ENCODE peak calls at places on chromosome 16, in five cellular contexts. Y is cardiac muscle cell, R is upper lobe of right lung, E is pancreas, N is lower lobe of right lung. Z is an unnamed sample. For H3K4me1 and H3K27me3, the result is how much of the 10 kb centered on the place peaks cover.

GRCh38 chr16:85415196-85415988 is 197.7 kb upstream of the GSE1 start:
- DNase-seq in Y (no peak), R (peak), E (peak), N (peak), Z (no peak)

GRCh38 chr16:79970551-79971236 is 370.2 kb upstream of the MAF start:
- DNase-seq in Y (no peak), R (no peak), E (no peak), N (no peak), Z (no peak)

GRCh38 chr16:71289732-71290062 is 495 bp upstream of the CMTR2 start:
- DNase-seq in Y (no peak), R (no peak), E (no peak), N (no peak), Z (no peak)

GRCh38 chr16:57191056-57191536 is 5.0 kb downstream of the RSPRY1 start:
- DNase-seq in Y (no peak), R (no peak), E (no peak), N (no peak), Z (no peak)

GRCh38 chr16:60914334-60914733 is 1121.9 kb downstream of the CDH8 start:
- DNase-seq in Y (no peak), R (no peak), E (no peak), N (no peak), Z (no peak)

GRCh38 chr16:85465328-85466307 is 147.5 kb upstream of the GSE1 start:
- DNase-seq in Y (peak), R (no peak), E (no peak), N (no peak), Z (no peak)

GRCh38 chr16:25264599-25264998 is 7.0 kb upstream of the ZKSCAN2 start:
- DNase-seq in Y (peak), R (no peak), E (no peak), N (no peak), Z (no peak)

GRCh38 chr16:72131036-72131435 is 37.4 kb downstream of the DHX38 start:
- DNase-seq in Y (no peak), R (peak), E (no peak), N (no peak), Z (no peak)

GRCh38 chr16:53912155-53912554 is 208.2 kb downstream of the FTO start:
- DNase-seq in Y (no peak), R (no peak), E (no peak), N (no peak), Z (no peak)

GRCh38 chr16:84198401-84198800 is 7.4 kb downstream of the ADAD2 start:
- DNase-seq in Y (no peak), R (no peak), E (no peak), N (no peak), Z (no peak)

GRCh38 chr16:363110-364090 is 6.9 kb downstream of the MRPL28 start:
- DNase-seq in Y (no peak), R (no peak), E (peak), N (no peak), Z (no peak)
- TF ChIP-seq CTCF in Y (no peak), R (no peak), E (no peak), N (no peak), Z (no peak)

DNA sequence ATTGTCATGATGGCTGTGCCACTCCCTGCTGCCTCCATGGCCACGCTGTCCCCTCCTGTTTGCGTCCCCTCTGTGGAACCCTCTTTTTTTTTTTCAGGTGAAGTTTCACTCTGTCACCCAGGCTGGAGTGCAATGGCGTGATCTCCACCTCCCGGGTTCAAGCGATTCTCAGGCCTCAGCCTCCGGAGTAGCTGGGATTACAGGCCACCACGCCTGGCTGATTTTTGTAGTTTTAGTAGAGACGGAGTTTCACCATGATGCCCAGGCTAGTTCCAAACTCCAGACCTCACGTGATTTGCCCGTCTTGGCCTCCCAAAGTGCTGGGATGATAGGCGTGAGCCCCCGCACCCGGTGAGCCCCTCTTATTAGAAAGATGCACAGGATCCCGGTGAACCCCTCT is 11.0 kb upstream of the UBE2I start:
- DNase-seq in Y (no peak), R (no peak), E (no peak), N (no peak), Z (no peak)
- H3K4me1 ChIP-seq in Y (under half), R (under half), E (under half), N (under half), Z (under half)

GRCh38 chr16:81804134-81804610 is 25.1 kb downstream of the PLCG2 start:
- DNase-seq in Y (no peak), R (no peak), E (no peak), N (no peak), Z (no peak)
- H3K27me3 ChIP-seq in Y (under half), R (under half), E (under half), N (under half), Z (under half)

GRCh38 chr16:2242598-2242997 is 6.4 kb downstream of the DNASE1L2 start:
- DNase-seq in Y (no peak), R (no peak), E (no peak), N (no peak), Z (no peak)

GRCh38 chr16:2243781-2244180 is 7.5 kb downstream of the DNASE1L2 start:
- DNase-seq in Y (no peak), R (no peak), E (no peak), N (no peak), Z (no peak)

GRCh38 chr16:2244926-2245795 is 6.2 kb downstream of the ECI1 start:
- DNase-seq in Y (no peak), R (no peak), E (no peak), N (no peak), Z (no peak)

GRCh38 chr16:2243031-2243528 is 6.8 kb downstream of the DNASE1L2 start:
- DNase-seq in Y (no peak), R (no peak), E (no peak), N (no peak), Z (no peak)

DNA sequence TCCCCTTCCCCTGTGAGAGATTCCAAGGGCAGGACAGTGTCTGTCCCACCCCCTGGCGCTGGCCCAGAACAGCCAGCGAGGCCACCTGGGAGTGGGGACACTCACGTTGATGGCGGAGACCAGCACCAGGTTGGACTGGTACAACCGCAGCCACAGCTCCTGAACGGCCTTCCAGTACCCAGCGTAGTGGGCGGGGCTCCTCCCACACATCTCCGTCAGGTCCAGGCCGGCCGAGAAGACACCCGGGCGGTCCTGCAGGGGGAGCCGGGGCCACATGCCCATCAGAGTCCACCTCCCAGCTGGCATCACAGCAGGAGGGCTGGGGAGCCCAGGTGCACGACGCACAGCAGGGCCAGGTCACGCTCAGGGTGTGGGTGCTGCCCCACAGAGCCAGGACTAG is 7.1 kb downstream of the ECI1 start:
- DNase-seq in Y (no peak), R (no peak), E (no peak), N (no peak), Z (no peak)
- TF ChIP-seq CTCF in Y (peak), R (no peak), E (no peak), N (no peak), Z (no peak)

DNA sequence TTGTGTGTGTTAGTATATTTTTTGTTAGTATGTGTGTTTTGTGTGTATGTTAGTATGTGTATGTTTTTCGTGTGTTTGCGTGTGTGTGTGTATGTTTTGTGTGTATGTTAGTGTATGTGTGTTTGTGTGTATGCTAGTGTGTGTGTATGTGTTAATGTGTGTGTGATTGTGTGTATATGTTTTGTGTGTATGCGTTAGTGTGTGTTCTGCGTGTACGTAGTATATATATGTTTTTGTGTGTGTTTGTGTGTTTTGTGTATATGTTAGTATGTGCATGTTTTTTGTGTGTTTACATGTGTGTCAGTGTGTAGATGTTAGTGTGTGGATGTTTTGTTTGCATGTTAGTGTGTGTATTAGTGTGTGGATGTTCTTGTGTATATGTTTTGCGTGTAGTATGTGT is 29.6 kb downstream of the RBFOX1 start:
- DNase-seq in Y (no peak), R (no peak), E (no peak), N (no peak), Z (no peak)
- H3K4me1 ChIP-seq in Y (under half), R (under half), E (under half), N (under half), Z (under half)

GRCh38 chr16:86495357-86495701 is 15.0 kb upstream of the FOXF1 start:
- DNase-seq in Y (no peak), R (no peak), E (no peak), N (no peak), Z (no peak)
- H3K27me3 ChIP-seq in Y (half or more), R (half or more), E (under half), N (half or more), Z (under half)

GRCh38 chr16:69859105-69859969 is 91.8 kb upstream of the CLEC18A start:
- DNase-seq in Y (peak), R (no peak), E (peak), N (no peak), Z (peak)
- TF ChIP-seq CTCF in Y (no peak), R (peak), E (peak), N (peak), Z (peak)

GRCh38 chr16:2149630-2150417 is 1.4 kb downstream of the RAB26 start:
- DNase-seq in Y (no peak), R (no peak), E (no peak), N (no peak), Z (no peak)

GRCh38 chr16:2152695-2153506 is 2.7 kb upstream of the TRAF7 start:
- DNase-seq in Y (peak), R (no peak), E (peak), N (no peak), Z (peak)

GRCh38 chr16:2148714-2149629 is 547 bp downstream of the RAB26 start:
- DNase-seq in Y (no peak), R (peak), E (peak), N (no peak), Z (no peak)

GRCh38 chr16:2151188-2152091 is 3.0 kb downstream of the RAB26 start:
- DNase-seq in Y (no peak), R (no peak), E (no peak), N (no peak), Z (no peak)

DNA sequence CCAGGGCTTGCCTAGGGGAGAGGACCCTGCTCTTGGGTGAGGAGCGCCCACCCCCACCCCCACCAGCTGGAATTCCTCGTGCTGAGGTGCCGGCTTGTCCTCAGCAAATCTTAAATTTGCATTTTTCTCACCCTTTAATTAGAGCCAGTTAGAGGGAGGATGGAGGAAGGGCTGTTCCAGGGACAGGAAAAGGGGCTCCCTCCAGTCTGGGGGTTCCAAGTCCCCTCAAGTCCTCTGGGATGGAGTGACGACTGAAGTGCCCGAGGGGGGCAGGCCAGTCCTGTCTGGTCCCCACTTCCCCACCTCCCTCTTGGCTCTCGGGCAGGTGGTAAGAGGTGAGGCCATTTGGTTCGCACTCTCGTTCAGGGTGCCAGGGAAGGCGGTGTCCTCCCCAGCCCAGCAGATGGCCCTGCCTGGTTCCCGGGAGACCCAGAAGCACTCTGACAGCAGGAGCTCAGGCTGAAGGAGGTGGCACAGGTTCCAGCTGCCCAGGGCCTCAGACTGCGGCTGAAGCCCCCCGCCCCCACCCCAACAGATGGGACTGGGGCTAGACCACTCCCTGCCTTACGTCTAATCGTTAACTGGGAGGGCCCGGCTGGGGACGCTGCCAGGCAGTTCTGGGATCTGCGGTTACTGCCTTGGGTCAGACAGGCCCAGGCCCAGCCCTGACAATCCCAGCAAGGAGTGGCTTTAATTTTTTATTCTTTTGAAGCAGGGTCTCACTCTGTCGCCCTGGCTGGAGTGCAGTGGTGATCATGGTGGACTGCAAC is 2.2 kb downstream of the RAB26 start:
- DNase-seq in Y (no peak), R (no peak), E (no peak), N (no peak), Z (peak)
- H3K4me1 ChIP-seq in Y (under half), R (half or more), E (under half), N (half or more), Z (half or more)

GRCh38 chr16:48812856-48813255 is 202.9 kb upstream of the N4BP1 start:
- DNase-seq in Y (no peak), R (no peak), E (no peak), N (no peak), Z (no peak)

GRCh38 chr16:48810803-48811453 is 200.9 kb upstream of the N4BP1 start:
- DNase-seq in Y (no peak), R (no peak), E (no peak), N (no peak), Z (no peak)

GRCh38 chr16:48810436-48810802 is 200.4 kb upstream of the N4BP1 start:
- DNase-seq in Y (no peak), R (no peak), E (no peak), N (no peak), Z (no peak)

GRCh38 chr16:48813485-48813884 is 203.5 kb upstream of the N4BP1 start:
- DNase-seq in Y (no peak), R (no peak), E (no peak), N (no peak), Z (no peak)

GRCh38 chr16:48811478-48811877 is 201.5 kb upstream of the N4BP1 start:
- DNase-seq in Y (no peak), R (no peak), E (no peak), N (no peak), Z (no peak)
- H3K27me3 ChIP-seq in Y (half or more), R (under half), E (under half), N (under half), Z (under half)

GRCh38 chr16:879461-879861 is 78.9 kb upstream of the GNG13 start:
- DNase-seq in Y (no peak), R (no peak), E (peak), N (peak), Z (no peak)
- TF ChIP-seq CTCF in Y (no peak), R (no peak), E (no peak), N (no peak), Z (no peak)